ENCODE peak calls at places on chromosome 15, in nine cellular contexts. H is breast epithelium, L is Peyer's patch, A is A673, J is uterus, V is BJ, G is mucosa of descending colon, O is sigmoid colon, F is astrocyte of the cerebellum. Q is an unnamed sample.

GRCh38 chr15:87582169-87582568 is 674.4 kb downstream of the NTRK3 start:
- DNase-seq in A (no peak), O (no peak), F (no peak), L (no peak), H (no peak), G (no peak), V (no peak), J (no peak), Q (no peak)

GRCh38 chr15:100727291-100727851 is 125.0 kb downstream of the ASB7 start:
- DNase-seq in H (peak; percentile 31), F (no peak), J (peak; percentile 58), L (no peak), A (no peak), V (no peak), G (no peak), O (no peak), Q (no peak)

GRCh38 chr15:78228356-78228996 is 5.9 kb downstream of the ACSBG1 start:
- DNase-seq in V (no peak), G (no peak), A (no peak), F (no peak), O (peak; percentile 32), J (no peak), H (peak; percentile 25), L (no peak), Q (no peak)

GRCh38 chr15:70264738-70265465 is 167.2 kb upstream of the TLE3 start:
- DNase-seq in G (no peak), L (no peak), H (no peak), J (no peak), F (no peak), O (no peak), A (no peak), V (no peak), Q (no peak)

GRCh38 chr15:62770111-62770660 is 272.4 kb upstream of the TPM1 start:
- DNase-seq in F (no peak), H (no peak), A (no peak), V (no peak), J (no peak), L (no peak), G (no peak), O (no peak), Q (no peak)

GRCh38 chr15:64149424-64150235 is 1.9 kb upstream of the SNX22 start:
- DNase-seq in G (no peak), F (no peak), V (no peak), H (no peak), A (peak; percentile 54), J (no peak), O (no peak), L (no peak), Q (no peak)

GRCh38 chr15:90789496-90789895 is 72.3 kb downstream of the BLM start:
- DNase-seq in O (no peak), H (no peak), G (no peak), V (no peak), F (no peak), J (no peak), L (no peak), A (no peak), Q (no peak)

GRCh38 chr15:100602822-100603393 is 519 bp downstream of the ASB7 start:
- DNase-seq in L (peak; percentile 28), V (no peak), O (no peak), J (no peak), F (no peak), H (peak; percentile 56), G (peak; percentile 33), A (peak; percentile 2), Q (peak; percentile 17)

GRCh38 chr15:96053039-96054021 is 277.2 kb upstream of the NR2F2 start:
- DNase-seq in J (peak; percentile 34), L (no peak), G (peak; percentile 45), F (no peak), V (no peak), O (peak; percentile 60), A (peak; percentile 53), H (peak; percentile 59), Q (no peak)

DNA sequence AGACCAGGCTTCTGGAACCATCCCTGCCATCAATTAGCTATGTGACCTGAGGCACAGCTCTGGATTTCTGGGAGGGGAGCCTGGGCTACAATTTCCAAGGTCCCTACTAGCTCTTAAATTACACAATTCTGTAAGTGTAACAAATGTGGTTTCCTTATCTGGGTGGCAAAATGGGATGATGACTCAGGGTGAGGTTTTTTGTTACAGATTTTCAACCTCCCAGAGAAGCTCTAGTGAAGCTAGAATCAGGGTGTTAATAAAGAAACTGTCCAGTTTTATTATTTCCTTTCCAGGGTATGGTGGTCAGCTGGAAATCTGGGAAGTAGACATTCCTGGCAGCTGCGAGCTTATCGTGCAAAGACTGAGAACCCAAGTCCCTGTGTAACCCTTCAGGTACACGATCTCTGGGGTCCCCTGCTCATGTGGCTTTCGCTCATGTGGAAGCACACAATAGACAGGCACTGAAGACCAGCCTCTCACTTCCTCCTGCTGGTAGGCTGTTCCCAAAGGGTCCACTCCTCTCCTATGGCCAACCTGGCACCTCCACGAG is 7.3 kb downstream of the RAB27A start:
- DNase-seq in F (peak; percentile 62), L (no peak), V (peak; percentile 46), G (no peak), O (no peak), A (no peak), J (no peak), H (no peak), Q (peak; percentile 79)
- H3K4me3 ChIP-seq in F (no peak overlapping the region), L (no peak overlapping the region), V (no peak overlapping the region), G (no peak overlapping the region), O (no peak overlapping the region), A (no peak overlapping the region), J (no peak overlapping the region), H (no peak overlapping the region), Q (peak overlapping the region; percentile 13)

GRCh38 chr15:92954578-92954977 is 54.5 kb downstream of the CHD2 start:
- DNase-seq in L (no peak), J (no peak), A (peak; percentile 55), O (no peak), H (no peak), V (no peak), F (no peak), G (no peak), Q (no peak)
- TF ChIP-seq CTCF in L (peak; percentile 25), J (no peak), A (peak; percentile 63), O (peak; percentile 9), H (no peak), V (peak; percentile 28), F (peak; percentile 24), G (no peak), Q (peak; percentile 22)

GRCh38 chr15:41334293-41335120 is 1.8 kb downstream of the NUSAP1 start:
- DNase-seq in L (no peak), H (no peak), O (no peak), J (no peak), F (no peak), A (no peak), G (no peak), V (no peak), Q (no peak)
- H3K4me3 ChIP-seq in L (no peak overlapping the region), H (no peak overlapping the region), O (no peak overlapping the region), J (no peak overlapping the region), F (peak overlapping the region; percentile 98), A (peak overlapping the region; percentile 78), G (no peak overlapping the region), V (no peak overlapping the region), Q (no peak overlapping the region)

GRCh38 chr15:45087513-45087912 is 26.5 kb downstream of the DUOX2 start:
- DNase-seq in V (no peak), A (no peak), G (no peak), F (no peak), L (no peak), O (no peak), J (no peak), H (no peak), Q (no peak)
- TF ChIP-seq CTCF in V (no peak), A (no peak), G (no peak), F (no peak), L (no peak), O (no peak), J (no peak), H (no peak), Q (no peak)

GRCh38 chr15:56608993-56609392 is 124.3 kb downstream of the ZNF280D start:
- DNase-seq in H (no peak), O (no peak), F (no peak), J (no peak), G (no peak), L (peak; percentile 49), V (no peak), A (no peak), Q (no peak)
- H3K4me3 ChIP-seq in H (no peak overlapping the region), O (no peak overlapping the region), F (no peak overlapping the region), J (no peak overlapping the region), G (no peak overlapping the region), L (no peak overlapping the region), V (no peak overlapping the region), A (no peak overlapping the region), Q (no peak overlapping the region)